ENCODE peak calls at places on chromosomes 16 and 17, in seven cellular contexts. S is SJSA1; W is cardiac muscle cell; N is Peyer's patch; F is mucosa of descending colon; H is GM12878; E is CD8-positive, alpha-beta memory T cell. Q is an unnamed sample.

GRCh38 chr16:2924901-2925820 is 13.4 kb downstream of the FLYWCH1 start:
- DNase-seq in E (no peak), N (no peak), S (no peak), H (no peak), W (no peak), F (no peak), Q (no peak)

GRCh38 chr16:82368041-82368440 is 198.0 kb upstream of the MPHOSPH6 start:
- DNase-seq in F (no peak), E (no peak), N (no peak), H (no peak), S (no peak), W (peak; percentile 35), Q (no peak)

GRCh38 chr17:74392848-74393247 is 25.5 kb downstream of the GPR142 start:
- DNase-seq in H (no peak), N (no peak), F (no peak), W (no peak), E (no peak), S (no peak), Q (no peak)

GRCh38 chr17:59428896-59429460 is 97.5 kb downstream of the YPEL2 start:
- DNase-seq in W (no peak), S (no peak), E (no peak), H (no peak), N (no peak), F (peak; percentile 23), Q (no peak)

GRCh38 chr17:145671-146541 is 8.5 kb downstream of the SCGB1C2 start:
- DNase-seq in F (peak; percentile 21), H (no peak), W (no peak), N (peak; percentile 29), E (no peak), S (peak; percentile 28), Q (no peak)

GRCh38 chr16:11232852-11233726 is 22.9 kb downstream of the SOCS1 start:
- DNase-seq in H (no peak), E (peak; percentile 75), F (peak; percentile 60), N (peak; percentile 93), W (no peak), S (no peak), Q (peak; percentile 88)

GRCh38 chr17:28773736-28774135 is 29.9 kb downstream of the TRAF4 start:
- DNase-seq in E (no peak), N (no peak), H (no peak), W (no peak), F (no peak), S (no peak), Q (no peak)

GRCh38 chr16:5604770-5605169 is 507.2 kb upstream of the EEF2KMT start:
- DNase-seq in F (no peak), S (no peak), H (no peak), W (no peak), E (no peak), N (no peak), Q (no peak)

GRCh38 chr16:683396-684066 is 603 bp downstream of the JMJD8 start:
- DNase-seq in E (no peak), N (no peak), S (no peak), W (no peak), F (no peak), H (no peak), Q (no peak)

GRCh38 chr16:84810518-84811273 is 9.1 kb upstream of the CRISPLD2 start:
- DNase-seq in S (no peak), W (peak; percentile 94), N (no peak), H (peak; percentile 40), F (peak; percentile 20), E (no peak), Q (no peak)

GRCh38 chr16:3094289-3095027 is 4.6 kb downstream of the ZSCAN10 start:
- DNase-seq in N (peak; percentile 80), H (no peak), F (no peak), S (no peak), W (peak; percentile 63), E (peak; percentile 41), Q (peak; percentile 62)

GRCh38 chr16:27769561-27770222 is 219.7 kb downstream of the KATNIP start:
- DNase-seq in H (no peak), E (no peak), F (no peak), S (peak; percentile 61), W (peak; percentile 56), N (no peak), Q (no peak)

GRCh38 chr16:10992797-10993196 is 48.4 kb downstream of the CLEC16A start:
- DNase-seq in H (no peak), F (no peak), S (peak; percentile 81), N (peak; percentile 70), W (peak; percentile 67), E (no peak), Q (no peak)

GRCh38 chr16:80105160-80105559 is 435.6 kb upstream of the DYNLRB2 start:
- DNase-seq in E (no peak), H (no peak), N (no peak), S (no peak), F (no peak), W (no peak), Q (no peak)

GRCh38 chr16:12009922-12010321 is 33.4 kb downstream of the SNX29 start:
- DNase-seq in S (no peak), H (no peak), E (no peak), F (no peak), W (no peak), N (no peak), Q (no peak)

GRCh38 chr16:19218581-19218980 is 50.5 kb downstream of the SYT17 start:
- DNase-seq in F (no peak), E (no peak), H (no peak), S (no peak), W (no peak), N (no peak), Q (no peak)

GRCh38 chr16:57755726-57756423 is 20.3 kb downstream of the KATNB1 start:
- DNase-seq in S (no peak), N (no peak), F (peak; percentile 19), H (no peak), W (no peak), E (no peak), Q (no peak)

GRCh38 chr16:9258423-9259051 is 167.1 kb downstream of the HAPSTR1 start:
- DNase-seq in W (peak; percentile 2), S (no peak), N (peak; percentile 51), H (no peak), F (peak; percentile 51), E (no peak), Q (no peak)

GRCh38 chr16:65094009-65094408 is 27.9 kb downstream of the CDH11 start:
- DNase-seq in F (no peak), E (no peak), N (no peak), S (no peak), H (no peak), W (no peak), Q (no peak)

GRCh38 chr17:67481808-67482207 is 104.7 kb downstream of the PITPNC1 start:
- DNase-seq in N (no peak), H (no peak), E (no peak), W (peak; percentile 59), F (no peak), S (no peak), Q (no peak)

GRCh38 chr16:88732961-88733294 is 26.6 kb downstream of the CTU2 start:
- DNase-seq in F (no peak), S (no peak), E (no peak), W (no peak), H (no peak), N (no peak), Q (no peak)
- H3K36me3 ChIP-seq in F (no peaks in the 10 kb centered on the region), S (peaks cover 79% of the 10 kb centered on the region), E (peaks cover 11% of the 10 kb centered on the region), W (peaks cover 5% of the 10 kb centered on the region), H (peaks cover 9% of the 10 kb centered on the region), N (no peaks in the 10 kb centered on the region), Q (no peaks in the 10 kb centered on the region)

DNA sequence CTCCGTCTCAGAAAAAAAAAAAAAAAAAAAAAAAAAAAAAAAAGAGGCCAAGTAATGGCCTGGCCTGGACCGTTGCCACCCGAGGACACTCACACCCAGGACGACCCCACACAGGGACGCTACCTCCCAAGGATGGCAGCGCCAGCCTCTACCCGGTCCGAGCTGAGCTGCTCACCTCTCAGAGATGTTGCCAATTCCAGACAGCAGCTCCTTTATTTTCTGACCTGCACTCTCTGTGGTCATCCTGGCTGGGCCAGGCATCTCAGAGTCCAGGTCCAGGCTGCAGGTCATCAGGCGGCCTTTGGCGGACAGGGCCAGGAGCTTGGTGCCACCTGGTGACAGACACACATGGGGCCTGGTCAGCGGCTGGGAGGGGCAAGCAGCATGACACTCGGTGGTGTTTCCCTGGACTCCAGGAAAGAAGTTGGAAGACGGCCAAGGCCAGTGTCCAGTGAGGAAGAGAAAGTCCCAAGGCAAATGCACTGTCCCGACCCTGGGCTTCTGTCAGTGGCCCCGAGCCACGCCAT is 3.1 kb downstream of the FAAP100 start:
- DNase-seq in N (no peak), S (no peak), W (no peak), H (no peak), F (no peak), E (no peak), Q (no peak)
- H3K4me1 ChIP-seq in N (peaks cover 21% of the 10 kb centered on the region), S (peaks cover 26% of the 10 kb centered on the region), W (peaks cover 11% of the 10 kb centered on the region), H (peaks cover 11% of the 10 kb centered on the region), F (peaks cover 17% of the 10 kb centered on the region), E (peaks cover 18% of the 10 kb centered on the region), Q (peaks cover 13% of the 10 kb centered on the region)

GRCh38 chr17:16075949-16076348 is 76.3 kb downstream of the TTC19 start:
- DNase-seq in W (no peak), S (no peak), E (no peak), N (no peak), F (no peak), H (no peak), Q (no peak)

GRCh38 chr17:16068323-16068722 is 68.7 kb downstream of the TTC19 start:
- DNase-seq in W (no peak), S (no peak), N (no peak), H (no peak), E (no peak), F (no peak), Q (no peak)

GRCh38 chr17:16073845-16074244 is 74.2 kb downstream of the TTC19 start:
- DNase-seq in F (no peak), W (no peak), N (no peak), S (no peak), E (no peak), H (no peak), Q (no peak)

GRCh38 chr17:16074423-16074822 is 74.8 kb downstream of the TTC19 start:
- DNase-seq in N (no peak), W (no peak), H (no peak), E (no peak), F (no peak), S (no peak), Q (no peak)

DNA sequence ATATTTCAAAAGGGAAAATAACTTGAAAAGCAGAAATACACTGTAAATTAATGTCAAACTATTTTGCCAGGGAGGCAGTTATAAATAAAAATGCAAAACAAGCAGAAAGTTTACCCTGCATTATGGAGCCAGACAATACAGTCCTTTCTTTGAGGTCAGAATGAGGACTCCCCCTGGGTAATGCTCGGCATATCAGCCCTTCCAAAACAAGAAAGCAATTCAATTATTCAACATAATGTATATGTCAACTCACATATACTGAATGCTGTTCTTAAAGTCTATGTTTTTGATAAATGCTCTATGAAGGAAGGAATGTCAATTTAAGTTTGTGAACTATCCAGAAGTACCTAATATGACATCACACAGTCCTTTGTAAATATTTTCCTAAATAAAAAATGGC is 72.4 kb downstream of the TTC19 start:
- DNase-seq in E (no peak), F (no peak), S (no peak), W (no peak), N (no peak), H (no peak), Q (no peak)
- H3K36me3 ChIP-seq in E (peaks cover 47% of the 10 kb centered on the region), F (no peaks in the 10 kb centered on the region), S (peaks cover 78% of the 10 kb centered on the region), W (peaks cover 88% of the 10 kb centered on the region), N (peaks cover 5% of the 10 kb centered on the region), H (peaks cover 33% of the 10 kb centered on the region), Q (peaks cover 19% of the 10 kb centered on the region)

DNA sequence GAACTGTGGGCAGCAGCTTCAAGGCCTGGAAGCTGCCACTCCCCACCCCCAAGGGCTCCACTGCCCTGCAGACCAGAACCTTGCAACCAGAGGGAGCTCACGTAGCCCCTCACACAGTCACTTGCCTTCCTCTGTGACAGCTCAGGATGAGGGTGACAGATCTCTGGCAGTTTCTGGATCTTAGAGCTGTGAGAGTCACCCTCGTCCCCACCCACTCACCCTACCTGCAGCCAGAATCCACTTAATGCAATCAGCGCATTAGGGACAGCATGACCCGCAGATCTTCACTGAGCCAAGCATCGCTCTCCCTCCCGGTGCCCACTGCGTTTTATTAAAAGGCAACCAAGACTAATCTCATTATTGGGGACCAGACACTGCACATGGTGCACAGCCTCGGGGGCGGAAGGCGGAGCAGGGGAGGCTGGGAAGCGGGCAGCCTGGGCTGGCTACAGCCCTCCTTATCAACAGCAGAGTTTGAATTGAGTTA is 3.5 kb downstream of the CYB561 start:
- DNase-seq in S (no peak), W (no peak), E (no peak), F (no peak), H (no peak), N (no peak), Q (no peak)
- H3K4me1 ChIP-seq in S (peaks cover 35% of the 10 kb centered on the region), W (peaks cover 15% of the 10 kb centered on the region), E (peaks cover 41% of the 10 kb centered on the region), F (peaks cover 18% of the 10 kb centered on the region), H (peaks cover 14% of the 10 kb centered on the region), N (peaks cover 40% of the 10 kb centered on the region), Q (peaks cover 33% of the 10 kb centered on the region)

Q was measured in naive thymus-derived CD4-positive, alpha-beta T cell.